ENCODE peak calls at places on chromosomes 12 and 14, in nine cellular contexts. I is amniotic stem cell, T is lung, J is fibroblast of lung, C is hypothalamus, H is activated B cell treated with CpG ODN at 0.5 μM for 24 hours, L is PC-3, A is dermis blood vessel endothelial cell, F is NCI-H1417 treated with DMSO at 0.1 percent for 48 hours. G is an unnamed sample.

GRCh38 chr14:68283378-68284123 is 464.0 kb downstream of the RAD51B start:
- DNase-seq in J (no peak), T (no peak), I (no peak), H (peak; percentile 61), F (no peak), A (peak; percentile 36), C (no peak), L (no peak), G (no peak)

GRCh38 chr12:25264015-25264582 is 13.4 kb upstream of the KRAS start:
- DNase-seq in I (no peak), F (no peak), L (no peak), J (no peak), A (no peak), C (no peak), T (no peak), H (no peak), G (no peak)

GRCh38 chr12:46473634-46474201 is 101.1 kb upstream of the SLC38A2 start:
- DNase-seq in I (peak; percentile 90), C (no peak), H (no peak), J (peak; percentile 95), T (peak; percentile 77), F (no peak), A (peak; percentile 96), L (peak; percentile 95), G (peak; percentile 72)

GRCh38 chr12:45204757-45205156 is 11.1 kb upstream of the ANO6 start:
- DNase-seq in I (no peak), T (no peak), C (no peak), L (no peak), A (no peak), J (no peak), F (no peak), H (no peak), G (peak; percentile 64)

GRCh38 chr12:22631863-22632463 is 7.0 kb downstream of the ETNK1 start:
- DNase-seq in H (no peak), T (no peak), F (no peak), L (peak; percentile 31), I (no peak), C (no peak), J (peak; percentile 53), A (peak; percentile 44), G (no peak)

GRCh38 chr12:49061157-49061650 is 610 bp upstream of the KMT2D start:
- DNase-seq in H (no peak), C (no peak), J (no peak), I (no peak), L (no peak), T (no peak), F (no peak), A (no peak), G (no peak)

GRCh38 chr12:103011974-103012763 is 54.7 kb downstream of the ASCL1 start:
- DNase-seq in L (no peak), J (no peak), I (no peak), C (no peak), A (no peak), T (no peak), F (no peak), H (no peak), G (no peak)

GRCh38 chr14:94117856-94118255 is 7.3 kb downstream of the IFI27 start:
- DNase-seq in J (no peak), A (no peak), T (no peak), I (no peak), L (no peak), C (no peak), H (no peak), F (no peak), G (no peak)

GRCh38 chr14:69479696-69480095 is 4.8 kb upstream of the PLEKHD1 start:
- DNase-seq in T (no peak), I (no peak), J (no peak), A (no peak), F (no peak), L (no peak), H (no peak), C (no peak), G (no peak)

GRCh38 chr12:49635656-49636055 is 12.3 kb downstream of the PRPF40B start:
- DNase-seq in L (no peak), I (no peak), F (no peak), C (no peak), H (peak; percentile 2), T (no peak), J (no peak), A (no peak), G (no peak)

GRCh38 chr12:117098361-117099217 is 627 bp downstream of the TESC start:
- DNase-seq in T (no peak), A (no peak), L (no peak), F (no peak), I (no peak), H (peak; percentile 29), C (no peak), J (no peak), G (no peak)

GRCh38 chr14:105095236-105095805 is 30.1 kb upstream of the GPR132 start:
- DNase-seq in T (no peak), F (no peak), A (no peak), H (no peak), J (no peak), I (no peak), L (no peak), C (no peak), G (no peak)

GRCh38 chr14:68247867-68248266 is 428.3 kb downstream of the RAD51B start:
- DNase-seq in T (no peak), C (no peak), L (no peak), I (no peak), J (peak; percentile 84), A (no peak), F (no peak), H (no peak), G (peak; percentile 61)

GRCh38 chr12:127293507-127294310 is 973.3 kb upstream of the TMEM132C start:
- DNase-seq in F (no peak), L (peak; percentile 93), I (peak; percentile 44), A (no peak), T (peak; percentile 42), J (peak; percentile 18), H (no peak), C (no peak), G (peak; percentile 77)

GRCh38 chr12:54991161-54991991 is 6.8 kb upstream of the TESPA1 start:
- DNase-seq in T (no peak), A (no peak), L (no peak), I (no peak), C (no peak), F (no peak), J (no peak), H (peak; percentile 27), G (no peak)

GRCh38 chr12:59946635-59947034 is 350.8 kb downstream of the SLC16A7 start:
- DNase-seq in J (no peak), F (no peak), C (no peak), I (no peak), H (no peak), T (no peak), A (no peak), L (no peak), G (no peak)

GRCh38 chr12:64672925-64673409 is 62.7 kb downstream of the RASSF3 start:
- DNase-seq in C (no peak), J (peak; percentile 54), T (peak; percentile 51), L (peak; percentile 42), I (no peak), A (peak; percentile 69), F (no peak), H (no peak), G (no peak)

GRCh38 chr12:123816896-123817537 is 54.9 kb downstream of the DNAH10 start:
- DNase-seq in H (no peak), L (no peak), I (no peak), T (no peak), A (no peak), C (no peak), F (no peak), J (no peak), G (no peak)

GRCh38 chr14:75547552-75548250 is 25.4 kb downstream of the BATF start:
- DNase-seq in I (no peak), J (no peak), C (no peak), H (no peak), T (no peak), F (no peak), A (no peak), L (no peak), G (no peak)

GRCh38 chr14:43175896-43176295 is 1331.2 kb downstream of the FSCB start:
- DNase-seq in T (no peak), C (no peak), I (no peak), H (no peak), A (no peak), L (no peak), J (no peak), F (no peak), G (no peak)

GRCh38 chr12:6478406-6478805 is 7.9 kb upstream of the VAMP1 start:
- DNase-seq in H (no peak), C (no peak), F (no peak), I (no peak), J (no peak), A (no peak), T (no peak), L (no peak), G (no peak)

GRCh38 chr12:126464157-126464556 is 1398.9 kb downstream of the AACS start:
- DNase-seq in A (no peak), F (no peak), C (no peak), I (no peak), T (no peak), H (no peak), L (no peak), J (no peak), G (no peak)

GRCh38 chr14:97107760-97108159 is 310.6 kb downstream of the VRK1 start:
- DNase-seq in L (peak; percentile 73), C (no peak), I (no peak), F (no peak), H (no peak), T (no peak), A (no peak), J (no peak), G (no peak)

GRCh38 chr12:89702503-89702902 is 6.1 kb downstream of the ATP2B1 start:
- DNase-seq in T (no peak), C (no peak), H (no peak), I (no peak), J (no peak), L (peak; percentile 53), A (no peak), F (no peak), G (no peak)

GRCh38 chr14:72500234-72500838 is 393.6 kb downstream of the DPF3 start:
- DNase-seq in C (no peak), I (no peak), L (peak; percentile 61), J (no peak), T (no peak), A (no peak), F (no peak), H (no peak), G (no peak)

GRCh38 chr12:110766311-110767154 is 23.8 kb upstream of the PPP1CC start:
- DNase-seq in I (no peak), C (no peak), T (no peak), J (peak; percentile 35), A (no peak), F (no peak), H (no peak), L (no peak), G (peak; percentile 46)

GRCh38 chr14:99260652-99261551 is 11.1 kb downstream of the BCL11B start:
- DNase-seq in C (no peak), H (no peak), J (no peak), L (no peak), I (no peak), A (no peak), F (no peak), T (no peak), G (no peak)

GRCh38 chr12:104784592-104784991 is 173.5 kb downstream of the SLC41A2 start:
- DNase-seq in J (no peak), I (peak; percentile 2), F (no peak), H (no peak), A (no peak), L (no peak), C (no peak), T (no peak), G (no peak)

G was measured in left lobe of liver.